ENCODE peak calls at places on chromosomes 16 and 17, in ten cellular contexts. One of them, this sample, is unnamed.

GRCh38 chr17:5913641-5914040 is 156.5 kb upstream of the WSCD1 start:
- DNase-seq in uterus: no peak
- DNase-seq in A549: no peak
- DNase-seq in heart right ventricle: no peak
- DNase-seq in AG09309: no peak
- DNase-seq in PC-3: no peak
- DNase-seq in pancreas: no peak
- DNase-seq in body of pancreas: no peak
- DNase-seq in cardiac fibroblast: no peak
- DNase-seq in kidney epithelial cell: no peak
- DNase-seq in this sample: no peak

GRCh38 chr16:525123-525519 is 2.4 kb upstream of the CAPN15 start:
- DNase-seq in uterus: no peak
- DNase-seq in A549: no peak
- DNase-seq in heart right ventricle: no peak
- DNase-seq in AG09309: no peak
- DNase-seq in PC-3: no peak
- DNase-seq in pancreas: no peak
- DNase-seq in body of pancreas: no peak
- DNase-seq in cardiac fibroblast: no peak
- DNase-seq in kidney epithelial cell: no peak
- DNase-seq in this sample: no peak

GRCh38 chr17:12973496-12974318 is 44.1 kb downstream of the ELAC2 start:
- DNase-seq in uterus: peak
- DNase-seq in A549: no peak
- DNase-seq in heart right ventricle: no peak
- DNase-seq in AG09309: no peak
- DNase-seq in PC-3: no peak
- DNase-seq in pancreas: no peak
- DNase-seq in body of pancreas: no peak
- DNase-seq in cardiac fibroblast: peak
- DNase-seq in kidney epithelial cell: no peak
- DNase-seq in this sample: no peak

GRCh38 chr16:35391328-35391727 is 1931.9 kb downstream of the TP53TG3F start:
- DNase-seq in uterus: no peak
- DNase-seq in A549: no peak
- DNase-seq in heart right ventricle: peak
- DNase-seq in AG09309: peak
- DNase-seq in PC-3: peak
- DNase-seq in pancreas: peak
- DNase-seq in body of pancreas: peak
- DNase-seq in cardiac fibroblast: peak
- DNase-seq in kidney epithelial cell: no peak
- DNase-seq in this sample: no peak

GRCh38 chr16:9206156-9206555 is 114.7 kb downstream of the HAPSTR1 start:
- DNase-seq in uterus: no peak
- DNase-seq in A549: no peak
- DNase-seq in heart right ventricle: no peak
- DNase-seq in AG09309: no peak
- DNase-seq in PC-3: no peak
- DNase-seq in pancreas: no peak
- DNase-seq in body of pancreas: no peak
- DNase-seq in cardiac fibroblast: no peak
- DNase-seq in kidney epithelial cell: no peak
- DNase-seq in this sample: no peak

GRCh38 chr16:86516618-86517003 is 6.3 kb downstream of the FOXF1 start:
- DNase-seq in uterus: no peak
- DNase-seq in A549: no peak
- DNase-seq in heart right ventricle: no peak
- DNase-seq in AG09309: no peak
- DNase-seq in PC-3: no peak
- DNase-seq in pancreas: no peak
- DNase-seq in body of pancreas: no peak
- DNase-seq in cardiac fibroblast: no peak
- DNase-seq in kidney epithelial cell: no peak
- DNase-seq in this sample: no peak

GRCh38 chr17:63431939-63432804 is 13.9 kb downstream of the CYB561 start:
- DNase-seq in uterus: no peak
- DNase-seq in A549: no peak
- DNase-seq in heart right ventricle: no peak
- DNase-seq in AG09309: peak
- DNase-seq in PC-3: peak
- DNase-seq in pancreas: no peak
- DNase-seq in body of pancreas: no peak
- DNase-seq in cardiac fibroblast: peak
- DNase-seq in kidney epithelial cell: no peak
- DNase-seq in this sample: no peak

GRCh38 chr17:27746881-27747280 is 53.4 kb downstream of the NOS2 start:
- DNase-seq in uterus: no peak
- DNase-seq in A549: no peak
- DNase-seq in heart right ventricle: no peak
- DNase-seq in AG09309: no peak
- DNase-seq in PC-3: no peak
- DNase-seq in pancreas: no peak
- DNase-seq in body of pancreas: no peak
- DNase-seq in cardiac fibroblast: no peak
- DNase-seq in kidney epithelial cell: no peak
- DNase-seq in this sample: no peak

GRCh38 chr16:46812781-46813555 is 18.0 kb downstream of the C16orf87 start:
- DNase-seq in uterus: no peak
- DNase-seq in A549: no peak
- DNase-seq in heart right ventricle: no peak
- DNase-seq in AG09309: no peak
- DNase-seq in PC-3: peak
- DNase-seq in pancreas: no peak
- DNase-seq in body of pancreas: no peak
- DNase-seq in cardiac fibroblast: peak
- DNase-seq in kidney epithelial cell: no peak
- DNase-seq in this sample: no peak

GRCh38 chr17:48374650-48375230 is 55.3 kb downstream of the SKAP1 start:
- DNase-seq in uterus: no peak
- DNase-seq in A549: peak
- DNase-seq in heart right ventricle: no peak
- DNase-seq in AG09309: no peak
- DNase-seq in PC-3: peak
- DNase-seq in pancreas: no peak
- DNase-seq in body of pancreas: peak
- DNase-seq in cardiac fibroblast: no peak
- DNase-seq in kidney epithelial cell: no peak
- DNase-seq in this sample: no peak
- TF ChIP-seq CTCF in uterus: peak
- TF ChIP-seq CTCF in A549: peak
- TF ChIP-seq CTCF in heart right ventricle: peak
- TF ChIP-seq CTCF in AG09309: peak
- TF ChIP-seq CTCF in PC-3: peak
- TF ChIP-seq CTCF in pancreas: peak
- TF ChIP-seq CTCF in body of pancreas: peak
- TF ChIP-seq CTCF in cardiac fibroblast: peak
- TF ChIP-seq CTCF in kidney epithelial cell: peak
- TF ChIP-seq CTCF in this sample: peak

DNA sequence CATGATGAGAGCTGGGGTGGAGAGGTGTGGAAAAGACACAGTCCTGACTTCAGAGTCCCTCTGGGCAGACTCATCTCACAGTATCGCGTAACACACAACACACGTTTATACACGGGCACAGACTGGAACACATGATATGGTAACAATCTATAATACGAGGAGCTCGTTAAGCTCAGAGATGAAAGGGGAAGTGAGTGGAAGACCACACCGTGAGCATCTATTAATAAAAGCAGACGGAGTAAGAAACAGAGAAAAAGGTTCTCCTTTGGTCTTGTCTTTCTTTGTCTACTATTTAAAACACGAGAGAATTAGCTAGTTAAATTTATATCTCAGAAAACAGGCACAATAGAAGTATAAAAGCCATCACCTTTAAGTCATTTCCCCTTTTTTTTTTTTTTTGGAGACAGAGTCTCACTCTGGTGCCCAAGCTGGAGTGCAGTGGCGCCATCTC is 13.5 kb downstream of the ANKRD11 start:
- DNase-seq in uterus: no peak
- DNase-seq in A549: no peak
- DNase-seq in heart right ventricle: no peak
- DNase-seq in AG09309: no peak
- DNase-seq in PC-3: no peak
- DNase-seq in pancreas: no peak
- DNase-seq in body of pancreas: no peak
- DNase-seq in cardiac fibroblast: no peak
- DNase-seq in kidney epithelial cell: no peak
- DNase-seq in this sample: no peak
- H3K4me3 ChIP-seq in uterus: no peak
- H3K4me3 ChIP-seq in A549: no peak
- H3K4me3 ChIP-seq in heart right ventricle: no peak
- H3K4me3 ChIP-seq in AG09309: no peak
- H3K4me3 ChIP-seq in PC-3: no peak
- H3K4me3 ChIP-seq in pancreas: no peak
- H3K4me3 ChIP-seq in body of pancreas: no peak
- H3K4me3 ChIP-seq in cardiac fibroblast: no peak
- H3K4me3 ChIP-seq in kidney epithelial cell: no peak
- H3K4me3 ChIP-seq in this sample: no peak

DNA sequence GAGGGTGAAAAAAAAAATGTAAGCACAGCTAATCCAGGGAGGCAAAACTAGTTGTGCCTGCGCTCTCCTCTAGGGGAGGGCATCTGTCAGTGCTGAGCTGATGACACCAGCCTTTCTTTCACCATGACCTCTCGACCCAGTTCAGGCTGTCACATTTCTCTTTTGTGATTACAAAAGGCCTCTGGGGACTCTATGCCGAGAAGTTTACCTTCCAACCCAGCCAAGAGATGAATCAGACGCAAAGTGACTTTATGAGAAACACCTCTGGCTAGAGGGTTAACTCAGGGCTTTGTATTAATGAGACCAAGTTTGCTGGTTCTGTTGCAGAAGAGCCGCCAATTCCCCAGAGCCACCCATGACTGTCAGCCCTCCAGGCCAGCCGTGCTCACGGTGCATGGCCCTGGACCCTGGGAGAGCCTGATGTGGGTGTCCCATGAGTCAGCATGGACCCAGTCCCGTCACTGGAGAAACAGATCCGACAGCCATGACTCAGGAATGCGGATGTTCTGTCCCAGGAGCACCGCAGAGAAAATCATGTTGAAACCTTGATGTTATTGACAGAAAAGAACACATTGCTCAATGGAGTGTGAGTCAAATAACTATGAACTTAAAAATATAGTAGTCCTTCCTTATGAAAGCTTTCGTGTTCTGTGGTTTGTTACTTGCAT is 437.2 kb downstream of the HS3ST3B1 start:
- DNase-seq in uterus: no peak
- DNase-seq in A549: peak
- DNase-seq in heart right ventricle: peak
- DNase-seq in AG09309: peak
- DNase-seq in PC-3: peak
- DNase-seq in pancreas: peak
- DNase-seq in body of pancreas: peak
- DNase-seq in cardiac fibroblast: peak
- DNase-seq in kidney epithelial cell: peak
- DNase-seq in this sample: peak
- TF ChIP-seq CTCF in uterus: no peak
- TF ChIP-seq CTCF in A549: peak
- TF ChIP-seq CTCF in heart right ventricle: no peak
- TF ChIP-seq CTCF in AG09309: peak
- TF ChIP-seq CTCF in PC-3: peak
- TF ChIP-seq CTCF in pancreas: no peak
- TF ChIP-seq CTCF in body of pancreas: peak
- TF ChIP-seq CTCF in cardiac fibroblast: peak
- TF ChIP-seq CTCF in kidney epithelial cell: no peak
- TF ChIP-seq CTCF in this sample: no peak

DNA sequence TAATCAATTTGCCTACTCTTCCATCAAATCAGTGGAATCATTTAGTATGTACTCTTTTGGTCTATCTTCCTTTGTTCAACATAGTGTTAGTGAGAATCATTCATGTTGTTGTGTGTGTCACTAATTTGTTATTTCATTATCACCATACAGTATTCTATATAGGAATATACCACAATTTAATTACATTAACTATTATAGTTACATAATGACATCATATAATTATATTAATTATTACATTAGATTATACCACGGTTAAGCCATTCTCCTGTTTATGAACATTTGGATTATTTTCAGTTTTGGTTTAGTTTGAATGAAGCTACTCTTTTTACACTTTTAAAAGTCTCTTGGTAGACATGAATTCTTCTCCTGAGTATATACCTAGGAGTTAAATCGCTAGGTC is 40.4 kb downstream of the MYO1D start:
- DNase-seq in uterus: no peak
- DNase-seq in A549: no peak
- DNase-seq in heart right ventricle: no peak
- DNase-seq in AG09309: no peak
- DNase-seq in PC-3: no peak
- DNase-seq in pancreas: no peak
- DNase-seq in body of pancreas: no peak
- DNase-seq in cardiac fibroblast: no peak
- DNase-seq in kidney epithelial cell: no peak
- DNase-seq in this sample: no peak
- H3K4me3 ChIP-seq in uterus: no peak
- H3K4me3 ChIP-seq in A549: no peak
- H3K4me3 ChIP-seq in heart right ventricle: no peak
- H3K4me3 ChIP-seq in AG09309: no peak
- H3K4me3 ChIP-seq in PC-3: no peak
- H3K4me3 ChIP-seq in pancreas: no peak
- H3K4me3 ChIP-seq in body of pancreas: no peak
- H3K4me3 ChIP-seq in cardiac fibroblast: no peak
- H3K4me3 ChIP-seq in kidney epithelial cell: no peak
- H3K4me3 ChIP-seq in this sample: no peak